ENCODE peak calls at places on chromosomes 2 and 18, in six cellular contexts. S, Q, B, M, Z and A are unnamed samples.

GRCh38 chr2:54983345-54984235 is 66.7 kb downstream of the RTN4 start:
- DNase-seq in S (no peak), Q (no peak), B (no peak), M (peak), Z (no peak), A (no peak)

GRCh38 chr2:188367164-188367563 is 75.5 kb downstream of the GULP1 start:
- DNase-seq in S (no peak), Q (no peak), B (no peak), M (no peak), Z (no peak), A (no peak)

GRCh38 chr2:240172071-240172895 is 31.8 kb upstream of the OTOS start:
- DNase-seq in S (no peak), Q (no peak), B (no peak), M (peak), Z (no peak), A (no peak)

GRCh38 chr2:120540719-120541552 is 194.7 kb upstream of the GLI2 start:
- DNase-seq in S (no peak), Q (no peak), B (no peak), M (no peak), Z (no peak), A (no peak)

GRCh38 chr2:71683070-71683469 is 229.7 kb downstream of the DYSF start:
- DNase-seq in S (no peak), Q (no peak), B (no peak), M (no peak), Z (no peak), A (no peak)

GRCh38 chr2:7577769-7578168 is 660.6 kb downstream of the RNF144A start:
- DNase-seq in S (no peak), Q (no peak), B (no peak), M (no peak), Z (no peak), A (no peak)

GRCh38 chr2:214808961-214809750 is at the start of gene BARD1:
- DNase-seq in S (peak), Q (no peak), B (peak), M (peak), Z (peak), A (peak)

GRCh38 chr2:210519594-210519993 is 36.8 kb upstream of the CPS1 start:
- DNase-seq in S (no peak), Q (no peak), B (no peak), M (no peak), Z (no peak), A (no peak)

GRCh38 chr2:173855686-173856085 is 109.5 kb downstream of the SP3 start:
- DNase-seq in S (no peak), Q (no peak), B (no peak), M (no peak), Z (no peak), A (no peak)

GRCh38 chr2:170930132-170931109 is 1.4 kb downstream of the GORASP2 start:
- DNase-seq in S (peak), Q (peak), B (no peak), M (peak), Z (peak), A (peak)

GRCh38 chr18:71831039-71831438 is 713.1 kb downstream of the CBLN2 start:
- DNase-seq in S (no peak), Q (no peak), B (no peak), M (no peak), Z (no peak), A (no peak)

GRCh38 chr2:74440005-74440377 is 1.7 kb downstream of the RTKN start:
- DNase-seq in S (no peak), Q (no peak), B (no peak), M (no peak), Z (peak), A (no peak)

GRCh38 chr2:149575742-149576141 is 11.8 kb downstream of the MMADHC start:
- DNase-seq in S (no peak), Q (no peak), B (no peak), M (no peak), Z (no peak), A (no peak)

GRCh38 chr2:141015339-141016047 is 1115.3 kb downstream of the LRP1B start:
- DNase-seq in S (no peak), Q (no peak), B (no peak), M (peak), Z (no peak), A (no peak)

GRCh38 chr2:19251554-19251953 is 106.9 kb downstream of the OSR1 start:
- DNase-seq in S (no peak), Q (no peak), B (no peak), M (no peak), Z (no peak), A (no peak)